ENCODE peak calls at places on chromosomes 11 and 22, in six cellular contexts. One of them, this sample, is unnamed. For H3K4me1, the result is how much of the 10 kb centered on the place peaks cover.

GRCh38 chr11:35911013-35911412 is 32.8 kb upstream of the LDLRAD3 start:
- DNase-seq in left ventricle myocardium inferior: no peak
- DNase-seq in H9: no peak
- DNase-seq in keratinocyte: no peak
- DNase-seq in heart left ventricle: no peak
- DNase-seq in endodermal cell: peak
- DNase-seq in this sample: no peak

GRCh38 chr11:64607381-64608259 is 16.6 kb downstream of the SLC22A12 start:
- DNase-seq in keratinocyte: no peak
- DNase-seq in heart left ventricle: no peak
- DNase-seq in endodermal cell: no peak
- DNase-seq in H9: no peak
- DNase-seq in left ventricle myocardium inferior: no peak
- DNase-seq in this sample: no peak

GRCh38 chr11:6979365-6979764 is 40.8 kb downstream of the ZNF214 start:
- DNase-seq in endodermal cell: no peak
- DNase-seq in H9: no peak
- DNase-seq in heart left ventricle: no peak
- DNase-seq in left ventricle myocardium inferior: no peak
- DNase-seq in keratinocyte: no peak
- DNase-seq in this sample: no peak

GRCh38 chr11:108278546-108278945 is 55.7 kb downstream of the ATM start:
- DNase-seq in keratinocyte: no peak
- DNase-seq in heart left ventricle: peak
- DNase-seq in left ventricle myocardium inferior: no peak
- DNase-seq in endodermal cell: peak
- DNase-seq in H9: peak
- DNase-seq in this sample: no peak

GRCh38 chr11:69534166-69534530 is 52.7 kb downstream of the LINC01488 start:
- DNase-seq in endodermal cell: peak
- DNase-seq in heart left ventricle: no peak
- DNase-seq in H9: no peak
- DNase-seq in left ventricle myocardium inferior: no peak
- DNase-seq in keratinocyte: no peak
- DNase-seq in this sample: no peak

GRCh38 chr22:25057013-25057881 is 104.7 kb downstream of the KIAA1671 start:
- DNase-seq in endodermal cell: peak
- DNase-seq in H9: peak
- DNase-seq in keratinocyte: no peak
- DNase-seq in heart left ventricle: peak
- DNase-seq in left ventricle myocardium inferior: peak
- DNase-seq in this sample: peak

GRCh38 chr11:86447763-86448480 is 73.2 kb downstream of the CCDC81 start:
- DNase-seq in heart left ventricle: no peak
- DNase-seq in endodermal cell: no peak
- DNase-seq in left ventricle myocardium inferior: no peak
- DNase-seq in H9: no peak
- DNase-seq in keratinocyte: no peak
- DNase-seq in this sample: no peak

GRCh38 chr22:44371741-44372525 is 59.2 kb upstream of the SHISAL1 start:
- DNase-seq in keratinocyte: no peak
- DNase-seq in H9: no peak
- DNase-seq in endodermal cell: peak
- DNase-seq in heart left ventricle: no peak
- DNase-seq in left ventricle myocardium inferior: peak
- DNase-seq in this sample: no peak

GRCh38 chr22:24187731-24188644 is 6.7 kb downstream of the SUSD2 start:
- DNase-seq in heart left ventricle: peak
- DNase-seq in H9: no peak
- DNase-seq in endodermal cell: no peak
- DNase-seq in left ventricle myocardium inferior: peak
- DNase-seq in keratinocyte: no peak
- DNase-seq in this sample: no peak

GRCh38 chr11:15074206-15075161 is 1.1 kb downstream of the CALCB start:
- DNase-seq in heart left ventricle: peak
- DNase-seq in left ventricle myocardium inferior: peak
- DNase-seq in keratinocyte: no peak
- DNase-seq in H9: peak
- DNase-seq in endodermal cell: peak
- DNase-seq in this sample: peak

GRCh38 chr11:62124186-62125113 is 639 bp downstream of the INCENP start:
- DNase-seq in keratinocyte: peak
- DNase-seq in H9: no peak
- DNase-seq in heart left ventricle: peak
- DNase-seq in left ventricle myocardium inferior: peak
- DNase-seq in endodermal cell: peak
- DNase-seq in this sample: no peak

GRCh38 chr11:65227879-65228278 is 33.9 kb upstream of the POLA2 start:
- DNase-seq in keratinocyte: no peak
- DNase-seq in left ventricle myocardium inferior: no peak
- DNase-seq in heart left ventricle: no peak
- DNase-seq in endodermal cell: no peak
- DNase-seq in H9: no peak
- DNase-seq in this sample: no peak

GRCh38 chr22:41116342-41116741 is 23.9 kb downstream of the EP300 start:
- DNase-seq in H9: no peak
- DNase-seq in heart left ventricle: no peak
- DNase-seq in endodermal cell: no peak
- DNase-seq in keratinocyte: no peak
- DNase-seq in left ventricle myocardium inferior: no peak
- DNase-seq in this sample: no peak

GRCh38 chr11:101436511-101437142 is 147.2 kb downstream of the TRPC6 start:
- DNase-seq in endodermal cell: peak
- DNase-seq in keratinocyte: no peak
- DNase-seq in H9: peak
- DNase-seq in heart left ventricle: no peak
- DNase-seq in left ventricle myocardium inferior: no peak
- DNase-seq in this sample: peak

GRCh38 chr22:23826510-23827350 is 12.1 kb downstream of the DERL3 start:
- DNase-seq in keratinocyte: no peak
- DNase-seq in H9: no peak
- DNase-seq in endodermal cell: no peak
- DNase-seq in heart left ventricle: no peak
- DNase-seq in left ventricle myocardium inferior: no peak
- DNase-seq in this sample: no peak

GRCh38 chr11:45852018-45852711 is 4.9 kb downstream of the CRY2 start:
- DNase-seq in heart left ventricle: peak
- DNase-seq in keratinocyte: no peak
- DNase-seq in H9: peak
- DNase-seq in left ventricle myocardium inferior: no peak
- DNase-seq in endodermal cell: peak
- DNase-seq in this sample: no peak

GRCh38 chr11:77064648-77065217 is 2.0 kb upstream of the CAPN5 start:
- DNase-seq in heart left ventricle: no peak
- DNase-seq in endodermal cell: peak
- DNase-seq in H9: no peak
- DNase-seq in keratinocyte: no peak
- DNase-seq in left ventricle myocardium inferior: no peak
- DNase-seq in this sample: no peak

GRCh38 chr11:77065878-77066228 is 918 bp upstream of the CAPN5 start:
- DNase-seq in endodermal cell: no peak
- DNase-seq in left ventricle myocardium inferior: peak
- DNase-seq in keratinocyte: no peak
- DNase-seq in H9: peak
- DNase-seq in heart left ventricle: no peak
- DNase-seq in this sample: no peak

GRCh38 chr22:44050766-44051747 is 27.0 kb downstream of the PARVB start:
- DNase-seq in left ventricle myocardium inferior: no peak
- DNase-seq in endodermal cell: no peak
- DNase-seq in keratinocyte: no peak
- DNase-seq in heart left ventricle: no peak
- DNase-seq in H9: no peak
- DNase-seq in this sample: no peak

GRCh38 chr11:16881766-16882165 is 132.4 kb downstream of the PLEKHA7 start:
- DNase-seq in keratinocyte: no peak
- DNase-seq in endodermal cell: no peak
- DNase-seq in left ventricle myocardium inferior: no peak
- DNase-seq in H9: no peak
- DNase-seq in heart left ventricle: no peak
- DNase-seq in this sample: no peak

GRCh38 chr11:86787018-86787417 is 13.3 kb upstream of the PRSS23 start:
- DNase-seq in left ventricle myocardium inferior: no peak
- DNase-seq in heart left ventricle: no peak
- DNase-seq in H9: no peak
- DNase-seq in endodermal cell: no peak
- DNase-seq in keratinocyte: no peak
- DNase-seq in this sample: no peak

GRCh38 chr22:19422440-19423301 is 8.9 kb downstream of the HIRA start:
- DNase-seq in H9: no peak
- DNase-seq in endodermal cell: no peak
- DNase-seq in heart left ventricle: no peak
- DNase-seq in keratinocyte: no peak
- DNase-seq in left ventricle myocardium inferior: no peak
- DNase-seq in this sample: peak

GRCh38 chr11:25860677-25861445 is 471.1 kb upstream of the ANO3 start:
- DNase-seq in endodermal cell: no peak
- DNase-seq in H9: no peak
- DNase-seq in heart left ventricle: no peak
- DNase-seq in keratinocyte: no peak
- DNase-seq in left ventricle myocardium inferior: no peak
- DNase-seq in this sample: no peak

DNA sequence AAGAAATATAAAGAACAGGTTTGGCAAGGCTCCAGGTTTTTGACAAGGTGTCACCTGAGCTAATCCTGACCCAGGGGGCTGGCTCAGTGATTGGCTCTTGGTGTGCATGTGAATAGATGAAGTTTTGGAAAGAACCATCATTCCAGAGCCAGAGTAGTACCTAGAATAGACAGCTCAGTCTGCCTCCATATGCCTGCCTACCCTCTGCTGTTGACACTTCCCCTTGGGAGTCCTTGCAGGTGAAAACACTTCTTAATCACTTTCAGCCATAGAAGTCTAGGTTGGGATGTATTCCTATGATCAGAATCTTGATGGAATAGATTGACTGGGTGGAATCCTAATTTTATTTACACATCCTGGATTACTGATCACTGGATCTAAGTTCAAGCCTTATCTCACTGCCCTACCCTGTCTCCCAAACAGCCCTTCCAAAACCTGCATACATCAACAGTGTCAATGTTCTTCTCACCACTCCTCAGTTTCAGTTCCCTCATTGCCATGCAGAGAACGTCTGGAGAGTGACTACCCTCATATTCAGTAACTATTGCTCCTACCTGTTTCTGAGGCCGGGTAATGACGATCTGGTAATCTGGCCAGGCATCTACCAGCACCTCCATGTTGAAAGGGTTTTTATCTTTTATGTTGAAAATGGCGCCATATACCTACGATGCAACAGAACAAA is 6.7 kb downstream of the GLYATL2 start:
- DNase-seq in heart left ventricle: no peak
- DNase-seq in keratinocyte: no peak
- DNase-seq in left ventricle myocardium inferior: no peak
- DNase-seq in endodermal cell: no peak
- DNase-seq in H9: no peak
- DNase-seq in this sample: no peak
- H3K27ac ChIP-seq in heart left ventricle: no peak
- H3K27ac ChIP-seq in keratinocyte: no peak
- H3K27ac ChIP-seq in left ventricle myocardium inferior: no peak
- H3K27ac ChIP-seq in endodermal cell: no peak
- H3K27ac ChIP-seq in H9: no peak
- H3K27ac ChIP-seq in this sample: no peak

GRCh38 chr11:118314985-118315384 is 10.5 kb downstream of the CD3E start:
- DNase-seq in H9: no peak
- DNase-seq in heart left ventricle: no peak
- DNase-seq in keratinocyte: no peak
- DNase-seq in left ventricle myocardium inferior: no peak
- DNase-seq in endodermal cell: no peak
- DNase-seq in this sample: no peak
- H3K4me1 ChIP-seq in H9: under half
- H3K4me1 ChIP-seq in heart left ventricle: under half
- H3K4me1 ChIP-seq in keratinocyte: under half
- H3K4me1 ChIP-seq in left ventricle myocardium inferior: under half
- H3K4me1 ChIP-seq in endodermal cell: under half
- H3K4me1 ChIP-seq in this sample: under half

DNA sequence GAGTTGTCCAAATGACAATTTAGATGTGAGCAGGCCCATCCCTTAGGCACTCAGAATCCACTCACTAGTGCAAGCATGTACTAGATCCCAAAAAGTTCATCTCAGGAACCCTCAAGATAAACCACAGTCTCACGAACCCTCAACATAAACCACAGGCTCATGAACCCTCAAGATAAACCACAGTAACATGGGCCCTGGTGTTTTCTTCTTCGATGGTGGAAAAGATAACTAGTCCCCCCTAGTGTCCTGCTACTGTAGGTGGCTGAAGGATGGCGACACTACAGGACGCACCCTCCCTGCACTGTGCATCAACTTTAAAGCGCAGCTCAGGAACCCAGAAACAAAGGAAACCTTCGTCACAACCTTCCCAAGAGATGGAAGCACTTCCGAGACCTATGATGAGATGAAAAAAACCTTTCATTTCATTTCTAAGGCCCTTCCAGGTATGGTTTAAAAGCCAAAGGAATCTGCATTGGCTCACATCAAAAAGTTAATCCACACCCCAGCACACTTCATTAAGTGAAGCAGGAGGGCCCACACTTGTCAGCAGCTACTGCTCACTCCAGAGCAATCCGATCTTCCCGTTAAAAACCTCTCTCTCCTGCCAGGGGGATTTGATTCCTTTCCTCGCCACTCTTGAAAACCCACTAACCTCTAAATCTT is 2.4 kb downstream of the LARGE1 start:
- DNase-seq in H9: peak
- DNase-seq in endodermal cell: peak
- DNase-seq in left ventricle myocardium inferior: no peak
- DNase-seq in heart left ventricle: no peak
- DNase-seq in keratinocyte: no peak
- DNase-seq in this sample: no peak
- TF ChIP-seq CTCF in H9: peak
- TF ChIP-seq CTCF in endodermal cell: peak
- TF ChIP-seq CTCF in left ventricle myocardium inferior: peak
- TF ChIP-seq CTCF in heart left ventricle: peak
- TF ChIP-seq CTCF in keratinocyte: peak
- TF ChIP-seq CTCF in this sample: no peak

DNA sequence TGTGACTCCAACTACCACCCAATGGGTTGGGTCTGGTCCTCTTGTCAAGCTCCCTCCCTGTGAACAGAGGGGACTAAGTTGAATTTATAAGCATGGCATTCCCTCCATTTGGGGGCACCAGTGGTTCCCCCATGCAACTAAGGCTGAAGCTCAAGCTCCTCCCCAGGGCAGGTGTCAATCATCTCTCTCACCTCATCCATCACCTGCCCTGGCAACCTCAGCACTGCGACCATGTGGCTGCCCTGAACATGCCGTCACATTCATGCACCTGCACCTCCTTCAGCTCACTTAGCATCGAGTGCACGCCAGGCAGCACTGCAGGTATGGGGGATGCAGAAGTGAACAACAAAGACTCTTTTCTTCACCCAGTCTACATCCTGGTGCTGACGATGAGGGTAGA is 799.3 kb downstream of the TBC1D22A start:
- DNase-seq in left ventricle myocardium inferior: no peak
- DNase-seq in endodermal cell: no peak
- DNase-seq in keratinocyte: no peak
- DNase-seq in heart left ventricle: no peak
- DNase-seq in H9: no peak
- DNase-seq in this sample: no peak
- H3K27ac ChIP-seq in left ventricle myocardium inferior: no peak
- H3K27ac ChIP-seq in endodermal cell: no peak
- H3K27ac ChIP-seq in keratinocyte: no peak
- H3K27ac ChIP-seq in heart left ventricle: no peak
- H3K27ac ChIP-seq in H9: no peak
- H3K27ac ChIP-seq in this sample: no peak

GRCh38 chr22:31246687-31247086 is 34.6 kb downstream of the LIMK2 start:
- DNase-seq in left ventricle myocardium inferior: no peak
- DNase-seq in heart left ventricle: no peak
- DNase-seq in endodermal cell: no peak
- DNase-seq in keratinocyte: no peak
- DNase-seq in H9: no peak
- DNase-seq in this sample: no peak
- H3K4me1 ChIP-seq in left ventricle myocardium inferior: under half
- H3K4me1 ChIP-seq in heart left ventricle: under half
- H3K4me1 ChIP-seq in endodermal cell: under half
- H3K4me1 ChIP-seq in keratinocyte: half or more
- H3K4me1 ChIP-seq in H9: under half
- H3K4me1 ChIP-seq in this sample: under half